ENCODE peak calls at places on chromosomes 1 and 21, in seven cellular contexts. Y is GM23338, U is stomach, O is sigmoid colon, A is esophagus muscularis mucosa, V is H1, Z is transverse colon. K is an unnamed sample. For H3K27me3, the result is how much of the 10 kb centered on the place peaks cover.

GRCh38 chr1:20284625-20285024 is 6.0 kb upstream of the VWA5B1 start:
- DNase-seq in Z (no peak), V (no peak), U (no peak), A (no peak), O (no peak), Y (no peak), K (no peak)

GRCh38 chr21:42238185-42238934 is 19.4 kb downstream of the ABCG1 start:
- DNase-seq in A (no peak), Y (no peak), Z (no peak), U (no peak), V (no peak), O (no peak), K (no peak)

GRCh38 chr1:94654031-94654430 is 112.5 kb upstream of the F3 start:
- DNase-seq in Y (no peak), U (no peak), O (no peak), A (no peak), V (no peak), Z (no peak), K (no peak)

GRCh38 chr1:76759950-76760349 is 107.3 kb upstream of the ST6GALNAC5 start:
- DNase-seq in V (no peak), Z (no peak), O (no peak), A (no peak), Y (no peak), U (no peak), K (peak)

GRCh38 chr1:62621907-62622306 is 24.6 kb downstream of the ANGPTL3 start:
- DNase-seq in O (no peak), A (no peak), V (no peak), Z (no peak), Y (no peak), U (no peak), K (peak)

GRCh38 chr1:223819730-223820514 is 25.8 kb downstream of the TP53BP2 start:
- DNase-seq in Z (no peak), U (no peak), Y (no peak), O (no peak), V (no peak), A (no peak), K (no peak)

GRCh38 chr1:17665950-17666720 is 89.0 kb upstream of the ACTL8 start:
- DNase-seq in V (no peak), U (no peak), O (no peak), Z (no peak), Y (peak), A (no peak), K (no peak)

GRCh38 chr1:183032122-183032921 is 9.1 kb downstream of the LAMC1 start:
- DNase-seq in Y (no peak), A (no peak), V (no peak), Z (no peak), U (no peak), O (no peak), K (no peak)

GRCh38 chr21:42337830-42338729 is 12.7 kb downstream of the TFF2 start:
- DNase-seq in A (no peak), V (peak), O (peak), U (peak), Y (peak), Z (peak), K (peak)

GRCh38 chr1:17586172-17586963 is 46.9 kb downstream of the ARHGEF10L start:
- DNase-seq in A (no peak), U (no peak), O (peak), Y (peak), V (no peak), Z (no peak), K (peak)

GRCh38 chr21:36194024-36194423 is 37.4 kb downstream of the DOP1B start:
- DNase-seq in Z (no peak), Y (no peak), V (no peak), A (no peak), O (no peak), U (peak), K (no peak)

GRCh38 chr1:191993549-191993948 is 164.7 kb upstream of the RGS18 start:
- DNase-seq in V (no peak), Y (peak), U (no peak), A (no peak), O (no peak), Z (no peak), K (peak)

GRCh38 chr1:72649211-72649888 is 367.0 kb upstream of the NEGR1 start:
- DNase-seq in V (no peak), U (no peak), A (no peak), Z (no peak), O (peak), Y (no peak), K (no peak)

GRCh38 chr1:84152649-84153056 is 8.6 kb downstream of the PRKACB start:
- DNase-seq in Y (no peak), V (no peak), O (no peak), U (no peak), A (no peak), Z (no peak), K (no peak)

GRCh38 chr1:185438936-185439335 is 121.9 kb upstream of the IVNS1ABP start:
- DNase-seq in Y (no peak), A (no peak), Z (no peak), V (no peak), O (no peak), U (no peak), K (no peak)

GRCh38 chr1:210801501-210801900 is 332.4 kb downstream of the KCNH1 start:
- DNase-seq in U (no peak), V (no peak), O (no peak), A (no peak), Z (no peak), Y (no peak), K (no peak)

GRCh38 chr1:163471766-163472165 is 150.0 kb downstream of the NUF2 start:
- DNase-seq in O (no peak), Z (no peak), V (no peak), A (no peak), Y (no peak), U (no peak), K (no peak)

GRCh38 chr1:209770636-209771415 is 13.5 kb downstream of the C1orf74 start:
- DNase-seq in A (no peak), V (no peak), U (no peak), Y (no peak), O (no peak), Z (no peak), K (no peak)

GRCh38 chr1:246647113-246647512 is 77.1 kb upstream of the SCCPDH start:
- DNase-seq in V (peak), Z (peak), O (peak), U (no peak), Y (peak), A (no peak), K (no peak)

GRCh38 chr1:244834596-244835275 is 722 bp upstream of the COX20 start:
- DNase-seq in V (peak), O (peak), A (peak), Z (peak), Y (peak), U (peak), K (peak)

GRCh38 chr1:62321438-62321837 is 2.2 kb upstream of the KANK4 start:
- DNase-seq in Y (no peak), A (no peak), Z (no peak), O (no peak), U (no peak), V (no peak), K (no peak)

GRCh38 chr1:236143104-236143948 is 987 bp downstream of the GPR137B start:
- DNase-seq in Z (no peak), U (no peak), O (no peak), V (no peak), A (no peak), Y (peak), K (peak)

GRCh38 chr1:166377896-166378295 is 211.1 kb upstream of the FAM78B start:
- DNase-seq in Y (no peak), A (no peak), V (no peak), Z (no peak), O (no peak), U (no peak), K (no peak)

GRCh38 chr1:66575739-66576138 is 41.8 kb downstream of the SGIP1 start:
- DNase-seq in Y (no peak), V (no peak), Z (no peak), A (no peak), U (no peak), O (peak), K (no peak)

GRCh38 chr1:163195728-163196448 is 6.8 kb downstream of the RGS5 start:
- DNase-seq in U (no peak), Z (no peak), O (no peak), V (no peak), Y (no peak), A (no peak), K (no peak)

GRCh38 chr1:155697046-155697445 is 8.2 kb downstream of the DAP3 start:
- DNase-seq in U (no peak), O (no peak), V (no peak), Z (no peak), A (no peak), Y (peak), K (no peak)

GRCh38 chr1:94832446-94832845 is 12.3 kb downstream of the SLC44A3 start:
- DNase-seq in Z (no peak), O (no peak), Y (no peak), A (no peak), V (no peak), U (no peak), K (peak)

GRCh38 chr1:45266151-45266801 is 59.9 kb upstream of the ZSWIM5 start:
- DNase-seq in U (peak), V (no peak), A (no peak), O (peak), Y (peak), Z (peak), K (no peak)

GRCh38 chr1:15761729-15762128 is 3.1 kb downstream of the FBLIM1 start:
- DNase-seq in A (no peak), V (no peak), Y (no peak), O (no peak), Z (no peak), U (no peak), K (no peak)

GRCh38 chr1:92485374-92486250 is 1.1 kb downstream of the GFI1 start:
- DNase-seq in V (no peak), U (peak), Z (peak), A (no peak), Y (peak), O (no peak), K (no peak)

GRCh38 chr1:91712981-91713841 is 172.7 kb downstream of the TGFBR3 start:
- DNase-seq in Z (peak), Y (peak), U (no peak), V (no peak), O (peak), A (peak), K (peak)

DNA sequence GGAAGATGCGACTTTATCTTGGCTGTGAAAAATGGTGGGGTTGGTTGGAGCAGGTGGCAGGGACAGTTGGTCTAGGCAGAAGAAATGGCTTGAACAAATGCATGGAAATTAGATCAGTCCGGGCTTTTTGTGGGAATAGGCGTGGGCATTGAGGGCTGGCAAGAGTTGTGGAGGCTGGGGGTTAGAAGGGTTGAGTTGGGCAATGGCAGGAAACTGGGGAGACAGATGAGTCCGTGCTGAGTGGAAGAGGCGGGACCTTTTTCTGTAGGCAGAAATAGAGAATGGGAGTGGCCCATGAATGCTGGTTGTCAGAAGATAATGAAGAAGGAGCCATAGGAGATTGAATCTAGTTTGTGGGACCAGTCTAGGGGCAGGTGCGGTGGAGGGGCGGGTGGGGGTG is 6.9 kb downstream of the PDPN start:
- DNase-seq in U (no peak), Z (no peak), O (no peak), V (no peak), A (no peak), Y (no peak), K (no peak)
- H3K27me3 ChIP-seq in U (under half), Z (under half), O (under half), V (under half), A (under half), Y (under half), K (under half)

GRCh38 chr1:53982034-53982761 is 35.8 kb downstream of the LDLRAD1 start:
- DNase-seq in Z (peak), O (no peak), A (no peak), Y (peak), U (no peak), V (peak), K (peak)
- TF ChIP-seq POLR2AphosphoS5 in Z (no peak), O (no peak), A (peak), Y (peak), U (no peak), V (peak), K (peak)

GRCh38 chr1:81836007-81836626 is 35.4 kb downstream of the ADGRL2 start:
- DNase-seq in U (no peak), V (no peak), O (no peak), Y (no peak), Z (no peak), A (no peak), K (no peak)
- H3K27me3 ChIP-seq in U (under half), V (under half), O (under half), Y (under half), Z (under half), A (under half), K (under half)

GRCh38 chr1:234588402-234588801 is 21.6 kb downstream of the IRF2BP2 start:
- DNase-seq in Y (no peak), U (no peak), Z (no peak), V (no peak), A (no peak), O (no peak), K (no peak)

GRCh38 chr1:234591131-234591530 is 18.8 kb downstream of the IRF2BP2 start:
- DNase-seq in U (no peak), Y (no peak), A (no peak), Z (no peak), O (no peak), V (no peak), K (no peak)

GRCh38 chr1:234586892-234587445 is 23.0 kb downstream of the IRF2BP2 start:
- DNase-seq in Z (no peak), V (no peak), A (peak), U (no peak), Y (no peak), O (no peak), K (no peak)

GRCh38 chr1:234589854-234590620 is 19.9 kb downstream of the IRF2BP2 start:
- DNase-seq in O (no peak), A (peak), Z (no peak), V (no peak), Y (no peak), U (no peak), K (no peak)

DNA sequence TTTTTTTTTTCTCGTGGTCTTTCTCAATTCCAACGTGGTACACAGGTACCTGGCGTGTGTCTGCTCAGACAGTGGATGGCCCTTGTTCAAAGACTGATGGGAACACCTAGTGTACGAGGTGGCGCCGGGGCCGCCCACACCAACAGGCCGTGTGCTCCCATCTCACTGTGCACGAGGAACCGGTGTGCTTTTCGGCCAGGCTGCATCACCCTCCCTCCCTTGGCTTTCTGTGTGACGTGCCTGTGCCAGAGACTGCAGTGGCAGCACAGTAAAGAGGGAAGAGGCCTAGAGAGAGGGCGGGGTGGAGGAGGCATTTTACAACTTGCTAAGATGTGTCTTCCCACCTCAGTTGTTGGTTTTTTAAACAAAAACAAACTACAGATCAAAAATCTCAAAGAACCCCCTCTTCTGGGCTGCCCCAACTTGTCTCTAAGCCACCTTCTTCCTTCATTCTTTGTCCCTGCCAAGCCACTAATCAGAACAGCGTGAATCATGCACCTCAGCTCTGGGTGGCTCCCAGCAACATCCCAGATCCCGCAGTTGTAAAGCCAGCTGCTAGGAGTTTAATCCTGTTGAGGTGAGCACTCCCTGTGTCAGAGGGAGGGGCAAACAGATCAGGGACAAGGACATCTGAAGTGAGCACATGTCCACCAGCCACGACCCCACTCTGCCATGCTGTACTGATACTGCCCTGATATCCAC is 20.8 kb downstream of the IRF2BP2 start:
- DNase-seq in U (no peak), A (peak), Y (no peak), Z (no peak), O (no peak), V (no peak), K (no peak)
- TF ChIP-seq POLR2AphosphoS5 in U (no peak), A (no peak), Y (no peak), Z (no peak), O (no peak), V (no peak), K (no peak)